ENCODE peak calls at places on chromosomes 11 and 22, in four cellular contexts. One of them, this sample, is unnamed.

GRCh38 chr22:48953830-48954229 is 873.8 kb downstream of the BRD1 start:
- DNase-seq in KBM-7: no peak
- DNase-seq in Kasumi-1: no peak
- DNase-seq in activated T-cell treated with anti-CD3 and anti-CD28 coated beads for 1 hour: no peak
- DNase-seq in this sample: no peak

GRCh38 chr11:83033972-83034672 is 37.6 kb downstream of the RAB30 start:
- DNase-seq in KBM-7: no peak
- DNase-seq in Kasumi-1: no peak
- DNase-seq in activated T-cell treated with anti-CD3 and anti-CD28 coated beads for 1 hour: no peak
- DNase-seq in this sample: peak; percentile 78

GRCh38 chr11:130170345-130170744 is 10.8 kb downstream of the ST14 start:
- DNase-seq in KBM-7: no peak
- DNase-seq in Kasumi-1: no peak
- DNase-seq in activated T-cell treated with anti-CD3 and anti-CD28 coated beads for 1 hour: no peak
- DNase-seq in this sample: no peak

GRCh38 chr22:28349114-28349513 is 330.5 kb downstream of the TTC28 start:
- DNase-seq in KBM-7: no peak
- DNase-seq in Kasumi-1: no peak
- DNase-seq in activated T-cell treated with anti-CD3 and anti-CD28 coated beads for 1 hour: no peak
- DNase-seq in this sample: no peak

GRCh38 chr11:98207086-98207485 is 813.7 kb upstream of the CNTN5 start:
- DNase-seq in KBM-7: no peak
- DNase-seq in Kasumi-1: no peak
- DNase-seq in activated T-cell treated with anti-CD3 and anti-CD28 coated beads for 1 hour: no peak
- DNase-seq in this sample: no peak

GRCh38 chr22:27247691-27248434 is 553.7 kb downstream of the MN1 start:
- DNase-seq in KBM-7: peak; percentile 11
- DNase-seq in Kasumi-1: peak; percentile 0
- DNase-seq in activated T-cell treated with anti-CD3 and anti-CD28 coated beads for 1 hour: no peak
- DNase-seq in this sample: no peak

GRCh38 chr11:16171882-16172281 is 184.5 kb downstream of the SOX6 start:
- DNase-seq in KBM-7: no peak
- DNase-seq in Kasumi-1: no peak
- DNase-seq in activated T-cell treated with anti-CD3 and anti-CD28 coated beads for 1 hour: no peak
- DNase-seq in this sample: no peak

GRCh38 chr22:44337658-44338004 is 24.9 kb upstream of the SHISAL1 start:
- DNase-seq in KBM-7: no peak
- DNase-seq in Kasumi-1: no peak
- DNase-seq in activated T-cell treated with anti-CD3 and anti-CD28 coated beads for 1 hour: no peak
- DNase-seq in this sample: peak; percentile 44

GRCh38 chr22:44330727-44331660 is 18.2 kb upstream of the SHISAL1 start:
- DNase-seq in KBM-7: no peak
- DNase-seq in Kasumi-1: no peak
- DNase-seq in activated T-cell treated with anti-CD3 and anti-CD28 coated beads for 1 hour: no peak
- DNase-seq in this sample: no peak

GRCh38 chr22:30245985-30246901 is at the start of gene LIF:
- DNase-seq in KBM-7: peak; percentile 45
- DNase-seq in Kasumi-1: peak; percentile 36
- DNase-seq in activated T-cell treated with anti-CD3 and anti-CD28 coated beads for 1 hour: peak; percentile 29
- DNase-seq in this sample: peak; percentile 52

GRCh38 chr11:270451-271208 is 7.6 kb upstream of the NLRP6 start:
- DNase-seq in KBM-7: no peak
- DNase-seq in Kasumi-1: no peak
- DNase-seq in activated T-cell treated with anti-CD3 and anti-CD28 coated beads for 1 hour: no peak
- DNase-seq in this sample: no peak

GRCh38 chr11:102831709-102832492 is 11.5 kb downstream of the MMP3 start:
- DNase-seq in KBM-7: no peak
- DNase-seq in Kasumi-1: no peak
- DNase-seq in activated T-cell treated with anti-CD3 and anti-CD28 coated beads for 1 hour: no peak
- DNase-seq in this sample: peak; percentile 39

GRCh38 chr11:17786824-17787525 is 52.4 kb downstream of the KCNC1 start:
- DNase-seq in KBM-7: no peak
- DNase-seq in Kasumi-1: no peak
- DNase-seq in activated T-cell treated with anti-CD3 and anti-CD28 coated beads for 1 hour: no peak
- DNase-seq in this sample: peak; percentile 77